ENCODE peak calls at places on chromosomes 5 and 9, in nine cellular contexts. A is GM13977, I is neural crest cell, E is nephron progenitor cell, U is PC-3, X is cardiac fibroblast, V is GM20000, K is PC-9, S is brain microvascular endothelial cell. Z is an unnamed sample.

GRCh38 chr5:39080597-39081204 is 6.5 kb upstream of the RICTOR start:
- DNase-seq in A (peak; percentile 42), I (peak; percentile 25), E (peak; percentile 50), U (peak; percentile 67), X (peak; percentile 88), V (peak; percentile 56), K (no peak), S (peak; percentile 25), Z (peak; percentile 22)

GRCh38 chr9:97906236-97906831 is 16.0 kb downstream of the TRMO start:
- DNase-seq in A (no peak), I (no peak), E (no peak), U (no peak), X (no peak), V (no peak), K (no peak), S (no peak), Z (no peak)

GRCh38 chr9:80874276-80874675 is 815.1 kb downstream of the TLE1 start:
- DNase-seq in A (no peak), I (no peak), E (no peak), U (peak; percentile 80), X (peak; percentile 67), V (no peak), K (no peak), S (peak; percentile 42), Z (no peak)

GRCh38 chr5:171405615-171406014 is 13.8 kb upstream of the FGF18 start:
- DNase-seq in A (no peak), I (no peak), E (no peak), U (no peak), X (peak; percentile 45), V (no peak), K (no peak), S (no peak), Z (no peak)

GRCh38 chr9:70061776-70062175 is 18.1 kb downstream of the MAMDC2 start:
- DNase-seq in A (no peak), I (no peak), E (no peak), U (no peak), X (peak; percentile 54), V (no peak), K (no peak), S (no peak), Z (no peak)

GRCh38 chr5:44827681-44828080 is 18.9 kb downstream of the MRPS30 start:
- DNase-seq in A (no peak), I (no peak), E (no peak), U (no peak), X (no peak), V (no peak), K (no peak), S (no peak), Z (no peak)

GRCh38 chr5:101370240-101370639 is 467.2 kb upstream of the ST8SIA4 start:
- DNase-seq in A (no peak), I (no peak), E (peak; percentile 26), U (no peak), X (no peak), V (no peak), K (no peak), S (no peak), Z (no peak)

GRCh38 chr5:85182344-85182743 is 797.7 kb upstream of the EDIL3 start:
- DNase-seq in A (no peak), I (no peak), E (no peak), U (no peak), X (no peak), V (no peak), K (no peak), S (no peak), Z (no peak)

GRCh38 chr5:57009811-57010210 is 57.9 kb upstream of the MIER3 start:
- DNase-seq in A (no peak), I (no peak), E (peak; percentile 17), U (no peak), X (no peak), V (no peak), K (no peak), S (no peak), Z (no peak)

GRCh38 chr5:138170299-138170698 is 8.1 kb downstream of the BRD8 start:
- DNase-seq in A (no peak), I (no peak), E (no peak), U (no peak), X (no peak), V (no peak), K (no peak), S (no peak), Z (no peak)

GRCh38 chr5:1324719-1325190 is 20.1 kb downstream of the CLPTM1L start:
- DNase-seq in A (no peak), I (no peak), E (no peak), U (no peak), X (no peak), V (no peak), K (no peak), S (no peak), Z (no peak)

GRCh38 chr5:96896806-96897205 is 20.5 kb downstream of the ERAP2 start:
- DNase-seq in A (peak; percentile 43), I (no peak), E (no peak), U (no peak), X (no peak), V (peak; percentile 64), K (no peak), S (no peak), Z (no peak)

GRCh38 chr9:21506910-21507795 is 25.0 kb upstream of the IFNE start:
- DNase-seq in A (no peak), I (no peak), E (no peak), U (peak; percentile 63), X (peak; percentile 96), V (no peak), K (peak; percentile 37), S (peak; percentile 82), Z (no peak)

GRCh38 chr9:21110708-21111576 is 30.7 kb downstream of the IFNW1 start:
- DNase-seq in A (peak; percentile 57), I (peak; percentile 6), E (peak; percentile 18), U (peak; percentile 79), X (peak; percentile 82), V (peak; percentile 60), K (peak; percentile 4), S (peak; percentile 59), Z (no peak)

GRCh38 chr9:38486837-38487236 is 62.6 kb upstream of the IGFBPL1 start:
- DNase-seq in A (no peak), I (no peak), E (no peak), U (no peak), X (no peak), V (no peak), K (no peak), S (no peak), Z (no peak)

GRCh38 chr9:131398204-131398603 is 4.3 kb downstream of the PRRC2B start:
- DNase-seq in A (no peak), I (no peak), E (no peak), U (peak; percentile 27), X (no peak), V (peak; percentile 51), K (no peak), S (no peak), Z (no peak)

GRCh38 chr9:75658301-75658919 is 232.1 kb upstream of the PCSK5 start:
- DNase-seq in A (no peak), I (no peak), E (no peak), U (no peak), X (peak; percentile 8), V (no peak), K (no peak), S (no peak), Z (no peak)

GRCh38 chr9:94861589-94862241 is 135.2 kb downstream of the AOPEP start:
- DNase-seq in A (no peak), I (no peak), E (no peak), U (peak; percentile 43), X (peak; percentile 86), V (no peak), K (no peak), S (no peak), Z (no peak)

GRCh38 chr9:127917603-127918002 is 762 bp upstream of the ST6GALNAC4 start:
- DNase-seq in A (no peak), I (no peak), E (no peak), U (no peak), X (no peak), V (no peak), K (no peak), S (no peak), Z (no peak)

GRCh38 chr9:127920794-127921193 is 4.0 kb upstream of the ST6GALNAC4 start:
- DNase-seq in A (no peak), I (no peak), E (no peak), U (no peak), X (no peak), V (no peak), K (no peak), S (no peak), Z (no peak)

GRCh38 chr9:127916665-127917581 is at the start of gene ST6GALNAC4:
- DNase-seq in A (peak; percentile 99), I (peak; percentile 88), E (peak; percentile 98), U (peak; percentile 82), X (peak; percentile 92), V (peak; percentile 99), K (peak; percentile 95), S (peak; percentile 88), Z (peak; percentile 92)

GRCh38 chr9:127919253-127919815 is 2.5 kb upstream of the ST6GALNAC4 start:
- DNase-seq in A (no peak), I (no peak), E (no peak), U (peak; percentile 98), X (peak; percentile 100), V (no peak), K (peak; percentile 95), S (peak; percentile 98), Z (no peak)

GRCh38 chr9:127918201-127919107 is 1.6 kb upstream of the ST6GALNAC4 start:
- DNase-seq in A (no peak), I (no peak), E (no peak), U (peak; percentile 15), X (peak; percentile 54), V (no peak), K (no peak), S (no peak), Z (no peak)
- TF ChIP-seq CTCF in A (peak; percentile 47), I (no peak), E (peak; percentile 8), U (peak; percentile 27), X (no peak), V (peak; percentile 26), K (no peak), S (peak; percentile 36), Z (peak; percentile 16)

DNA sequence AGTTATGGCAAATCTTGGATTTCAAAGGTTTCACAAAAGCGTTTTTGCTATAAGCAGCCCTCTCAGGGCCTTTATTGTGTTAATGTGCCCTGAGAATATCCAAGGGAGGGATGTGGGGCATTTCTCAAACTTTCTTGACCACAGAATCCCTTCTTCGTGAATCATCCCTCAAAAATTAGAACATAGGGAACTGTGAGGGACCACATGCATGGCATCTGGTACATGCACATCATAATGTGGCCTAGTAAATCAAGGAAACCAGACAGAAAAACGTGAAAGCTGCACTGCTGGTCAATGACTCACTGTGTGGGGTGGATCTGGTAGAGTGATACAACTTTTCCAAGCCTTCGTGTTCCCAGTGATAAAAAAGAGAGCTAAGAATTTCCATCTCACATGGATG is 22.4 kb downstream of the DDX31 start:
- DNase-seq in A (no peak), I (no peak), E (no peak), U (peak; percentile 91), X (peak; percentile 96), V (no peak), K (no peak), S (peak; percentile 99), Z (no peak)
- TF ChIP-seq CTCF in A (no peak), I (no peak), E (no peak), U (no peak), X (no peak), V (no peak), K (no peak), S (no peak), Z (no peak)

GRCh38 chr5:5699062-5699461 is 276.6 kb downstream of the ICE1 start:
- DNase-seq in A (no peak), I (no peak), E (no peak), U (no peak), X (no peak), V (no peak), K (no peak), S (no peak), Z (no peak)
- TF ChIP-seq CTCF in A (no peak), I (peak; percentile 23), E (no peak), U (peak; percentile 53), X (no peak), V (no peak), K (peak; percentile 48), S (no peak), Z (no peak)

GRCh38 chr9:35658144-35658893 is at the start of gene CCDC107:
- DNase-seq in A (peak; percentile 96), I (peak; percentile 86), E (peak; percentile 89), U (peak; percentile 81), X (peak; percentile 87), V (peak; percentile 97), K (peak; percentile 72), S (peak; percentile 51), Z (peak; percentile 85)
- TF ChIP-seq CTCF in A (peak; percentile 75), I (peak; percentile 85), E (peak; percentile 65), U (peak; percentile 57), X (peak; percentile 51), V (peak; percentile 70), K (peak; percentile 56), S (peak; percentile 68), Z (peak; percentile 93)

Z was measured in progenitor cell of endocrine pancreas.